ENCODE peak calls at places on chromosomes 7 and 10, in six cellular contexts. S is cardiac fibroblast, N is GDM1, A is AG08396, B is cardiac septum, J is NCI-H1694. T is an unnamed sample.

GRCh38 chr10:110748970-110749369 is 104.8 kb downstream of the RBM20 start:
- DNase-seq in S (no peak), N (no peak), A (no peak), B (no peak), J (no peak), T (no peak)

GRCh38 chr7:585229-585711 is 65.6 kb upstream of the PDGFA start:
- DNase-seq in S (peak), N (no peak), A (no peak), B (no peak), J (no peak), T (no peak)

GRCh38 chr7:28509256-28510021 is 97.1 kb downstream of the CREB5 start:
- DNase-seq in S (peak), N (no peak), A (no peak), B (no peak), J (no peak), T (peak)

GRCh38 chr10:86651021-86651471 is 3.3 kb upstream of the OPN4 start:
- DNase-seq in S (no peak), N (no peak), A (no peak), B (no peak), J (no peak), T (no peak)

GRCh38 chr10:118034755-118035154 is 12.0 kb downstream of the RAB11FIP2 start:
- DNase-seq in S (peak), N (no peak), A (no peak), B (no peak), J (no peak), T (no peak)

GRCh38 chr7:27182861-27183681 is 2.0 kb downstream of the HOXA11 start:
- DNase-seq in S (no peak), N (no peak), A (no peak), B (peak), J (no peak), T (no peak)

GRCh38 chr7:31410265-31410664 is 69.7 kb upstream of the NEUROD6 start:
- DNase-seq in S (no peak), N (no peak), A (no peak), B (no peak), J (no peak), T (no peak)

GRCh38 chr7:515628-516027 is 4.0 kb downstream of the PDGFA start:
- DNase-seq in S (no peak), N (no peak), A (no peak), B (no peak), J (no peak), T (no peak)

GRCh38 chr7:98286093-98286525 is 4.6 kb downstream of the BRI3 start:
- DNase-seq in S (peak), N (no peak), A (peak), B (no peak), J (no peak), T (peak)

GRCh38 chr10:48737866-48738265 is 53.2 kb downstream of the WDFY4 start:
- DNase-seq in S (no peak), N (no peak), A (no peak), B (no peak), J (no peak), T (no peak)

GRCh38 chr7:111460695-111461094 is 101.6 kb downstream of the IMMP2L start:
- DNase-seq in S (no peak), N (no peak), A (no peak), B (no peak), J (no peak), T (no peak)

GRCh38 chr10:42987121-42987541 is 89.7 kb upstream of the RET start:
- DNase-seq in S (no peak), N (peak), A (no peak), B (no peak), J (no peak), T (no peak)

GRCh38 chr10:17783751-17784150 is 25.4 kb upstream of the MRC1 start:
- DNase-seq in S (no peak), N (no peak), A (no peak), B (no peak), J (no peak), T (no peak)

GRCh38 chr7:151822541-151823181 is 54.3 kb downstream of the PRKAG2 start:
- DNase-seq in S (no peak), N (no peak), A (no peak), B (no peak), J (no peak), T (no peak)

GRCh38 chr10:44888861-44889260 is 22.3 kb upstream of the TMEM72 start:
- DNase-seq in S (no peak), N (no peak), A (no peak), B (peak), J (no peak), T (no peak)

GRCh38 chr7:142782922-142783900 is 12.4 kb downstream of the PRSS2 start:
- DNase-seq in S (peak), N (peak), A (peak), B (peak), J (peak), T (peak)

GRCh38 chr10:58217612-58218011 is 50.1 kb downstream of the IPMK start:
- DNase-seq in S (no peak), N (no peak), A (no peak), B (no peak), J (no peak), T (no peak)

GRCh38 chr7:7266257-7266656 is 83.9 kb downstream of the C1GALT1 start:
- DNase-seq in S (no peak), N (no peak), A (no peak), B (no peak), J (no peak), T (no peak)

GRCh38 chr7:21077602-21078001 is 290.9 kb upstream of the SP8 start:
- DNase-seq in S (no peak), N (no peak), A (no peak), B (no peak), J (no peak), T (no peak)

GRCh38 chr7:116863168-116863670 is 832 bp downstream of the CAPZA2 start:
- DNase-seq in S (peak), N (no peak), A (peak), B (no peak), J (peak), T (peak)

GRCh38 chr10:49298990-49299815 is at the start of gene C10orf71:
- DNase-seq in S (no peak), N (no peak), A (no peak), B (peak), J (no peak), T (peak)

GRCh38 chr10:29522038-29522855 is 112.5 kb downstream of the SVIL start:
- DNase-seq in S (no peak), N (no peak), A (peak), B (no peak), J (no peak), T (peak)

GRCh38 chr7:128833148-128833938 is 3.1 kb downstream of the FLNC start:
- DNase-seq in S (peak), N (peak), A (peak), B (no peak), J (peak), T (peak)

GRCh38 chr7:155348806-155349205 is 51.1 kb downstream of the INSIG1 start:
- DNase-seq in S (no peak), N (no peak), A (no peak), B (no peak), J (no peak), T (no peak)

GRCh38 chr10:78178940-78179339 is 145.3 kb downstream of the RPS24 start:
- DNase-seq in S (peak), N (no peak), A (peak), B (no peak), J (no peak), T (no peak)

GRCh38 chr7:2781636-2782035 is 62.5 kb downstream of the GNA12 start:
- DNase-seq in S (peak), N (no peak), A (no peak), B (no peak), J (no peak), T (no peak)

GRCh38 chr7:40714338-40715052 is 579.7 kb downstream of the SUGCT start:
- DNase-seq in S (no peak), N (no peak), A (no peak), B (no peak), J (no peak), T (no peak)

GRCh38 chr10:5811387-5811821 is 1.8 kb downstream of the GDI2 start:
- DNase-seq in S (peak), N (no peak), A (peak), B (no peak), J (peak), T (peak)

GRCh38 chr7:76011437-76011836 is 17.0 kb upstream of the TMEM120A start:
- DNase-seq in S (peak), N (no peak), A (peak), B (no peak), J (no peak), T (peak)

GRCh38 chr7:73827568-73828106 is 3.2 kb upstream of the CLDN4 start:
- DNase-seq in S (no peak), N (no peak), A (no peak), B (no peak), J (peak), T (peak)

GRCh38 chr7:93861325-93861949 is 29.1 kb downstream of the TFPI2 start:
- DNase-seq in S (no peak), N (no peak), A (no peak), B (no peak), J (no peak), T (no peak)

GRCh38 chr7:21508538-21508937 is 34.3 kb upstream of the DNAH11 start:
- DNase-seq in S (no peak), N (no peak), A (no peak), B (no peak), J (no peak), T (no peak)